ENCODE peak calls at places on chromosomes 1 and 21, in nine cellular contexts. One of them, this sample, is unnamed. For H3K27me3, the result is how much of the 10 kb centered on the place peaks cover.

GRCh38 chr1:86976664-86977063 is 62.2 kb downstream of the HS2ST1 start:
- DNase-seq in heart right ventricle: no peak
- DNase-seq in tibial nerve: no peak
- DNase-seq in IMR-90: no peak
- DNase-seq in CD8-positive, alpha-beta memory T cell: no peak
- DNase-seq in SJSA1: no peak
- DNase-seq in brain microvascular endothelial cell: no peak
- DNase-seq in tibial artery: no peak
- DNase-seq in Peyer's patch: no peak
- DNase-seq in this sample: no peak

GRCh38 chr1:169155675-169156074 is 49.2 kb downstream of the ATP1B1 start:
- DNase-seq in heart right ventricle: no peak
- DNase-seq in tibial nerve: no peak
- DNase-seq in IMR-90: no peak
- DNase-seq in CD8-positive, alpha-beta memory T cell: no peak
- DNase-seq in SJSA1: no peak
- DNase-seq in brain microvascular endothelial cell: no peak
- DNase-seq in tibial artery: no peak
- DNase-seq in Peyer's patch: no peak
- DNase-seq in this sample: no peak

GRCh38 chr1:230246551-230246950 is 179.5 kb downstream of the GALNT2 start:
- DNase-seq in heart right ventricle: no peak
- DNase-seq in tibial nerve: no peak
- DNase-seq in IMR-90: no peak
- DNase-seq in CD8-positive, alpha-beta memory T cell: no peak
- DNase-seq in SJSA1: no peak
- DNase-seq in brain microvascular endothelial cell: no peak
- DNase-seq in tibial artery: no peak
- DNase-seq in Peyer's patch: no peak
- DNase-seq in this sample: no peak

GRCh38 chr1:6545276-6545934 is 8.9 kb downstream of the NOL9 start:
- DNase-seq in heart right ventricle: no peak
- DNase-seq in tibial nerve: no peak
- DNase-seq in IMR-90: peak
- DNase-seq in CD8-positive, alpha-beta memory T cell: no peak
- DNase-seq in SJSA1: no peak
- DNase-seq in brain microvascular endothelial cell: peak
- DNase-seq in tibial artery: no peak
- DNase-seq in Peyer's patch: no peak
- DNase-seq in this sample: no peak

GRCh38 chr1:95409901-95410300 is 175.9 kb downstream of the RWDD3 start:
- DNase-seq in heart right ventricle: no peak
- DNase-seq in tibial nerve: no peak
- DNase-seq in IMR-90: no peak
- DNase-seq in CD8-positive, alpha-beta memory T cell: no peak
- DNase-seq in SJSA1: no peak
- DNase-seq in brain microvascular endothelial cell: no peak
- DNase-seq in tibial artery: no peak
- DNase-seq in Peyer's patch: no peak
- DNase-seq in this sample: no peak

GRCh38 chr1:21123287-21123961 is 53.3 kb downstream of the EIF4G3 start:
- DNase-seq in heart right ventricle: no peak
- DNase-seq in tibial nerve: no peak
- DNase-seq in IMR-90: peak
- DNase-seq in CD8-positive, alpha-beta memory T cell: no peak
- DNase-seq in SJSA1: no peak
- DNase-seq in brain microvascular endothelial cell: no peak
- DNase-seq in tibial artery: no peak
- DNase-seq in Peyer's patch: no peak
- DNase-seq in this sample: no peak

GRCh38 chr1:224203243-224204016 is 20.4 kb downstream of the DEGS1 start:
- DNase-seq in heart right ventricle: peak
- DNase-seq in tibial nerve: peak
- DNase-seq in IMR-90: peak
- DNase-seq in CD8-positive, alpha-beta memory T cell: no peak
- DNase-seq in SJSA1: no peak
- DNase-seq in brain microvascular endothelial cell: peak
- DNase-seq in tibial artery: peak
- DNase-seq in Peyer's patch: no peak
- DNase-seq in this sample: no peak

GRCh38 chr1:168428063-168428731 is 115.6 kb downstream of the XCL2 start:
- DNase-seq in heart right ventricle: peak
- DNase-seq in tibial nerve: no peak
- DNase-seq in IMR-90: no peak
- DNase-seq in CD8-positive, alpha-beta memory T cell: no peak
- DNase-seq in SJSA1: no peak
- DNase-seq in brain microvascular endothelial cell: no peak
- DNase-seq in tibial artery: no peak
- DNase-seq in Peyer's patch: no peak
- DNase-seq in this sample: no peak

GRCh38 chr1:171983584-171983983 is 142.3 kb downstream of the DNM3 start:
- DNase-seq in heart right ventricle: no peak
- DNase-seq in tibial nerve: no peak
- DNase-seq in IMR-90: peak
- DNase-seq in CD8-positive, alpha-beta memory T cell: no peak
- DNase-seq in SJSA1: peak
- DNase-seq in brain microvascular endothelial cell: no peak
- DNase-seq in tibial artery: no peak
- DNase-seq in Peyer's patch: no peak
- DNase-seq in this sample: no peak

GRCh38 chr1:110464340-110464739 is 13.4 kb downstream of the PROK1 start:
- DNase-seq in heart right ventricle: no peak
- DNase-seq in tibial nerve: no peak
- DNase-seq in IMR-90: peak
- DNase-seq in CD8-positive, alpha-beta memory T cell: no peak
- DNase-seq in SJSA1: no peak
- DNase-seq in brain microvascular endothelial cell: no peak
- DNase-seq in tibial artery: no peak
- DNase-seq in Peyer's patch: no peak
- DNase-seq in this sample: no peak

GRCh38 chr1:170162385-170163226 is 16.8 kb downstream of the NTMT2 start:
- DNase-seq in heart right ventricle: no peak
- DNase-seq in tibial nerve: peak
- DNase-seq in IMR-90: peak
- DNase-seq in CD8-positive, alpha-beta memory T cell: no peak
- DNase-seq in SJSA1: peak
- DNase-seq in brain microvascular endothelial cell: peak
- DNase-seq in tibial artery: peak
- DNase-seq in Peyer's patch: no peak
- DNase-seq in this sample: no peak

GRCh38 chr1:59570524-59570923 is 244.2 kb upstream of the HOOK1 start:
- DNase-seq in heart right ventricle: no peak
- DNase-seq in tibial nerve: no peak
- DNase-seq in IMR-90: peak
- DNase-seq in CD8-positive, alpha-beta memory T cell: peak
- DNase-seq in SJSA1: no peak
- DNase-seq in brain microvascular endothelial cell: peak
- DNase-seq in tibial artery: no peak
- DNase-seq in Peyer's patch: no peak
- DNase-seq in this sample: peak

GRCh38 chr1:115114308-115114707 is 25.0 kb upstream of the TSPAN2 start:
- DNase-seq in heart right ventricle: peak
- DNase-seq in tibial nerve: no peak
- DNase-seq in IMR-90: no peak
- DNase-seq in CD8-positive, alpha-beta memory T cell: no peak
- DNase-seq in SJSA1: peak
- DNase-seq in brain microvascular endothelial cell: no peak
- DNase-seq in tibial artery: no peak
- DNase-seq in Peyer's patch: no peak
- DNase-seq in this sample: no peak

GRCh38 chr1:111467805-111468716 is 5.7 kb upstream of the C1orf162 start:
- DNase-seq in heart right ventricle: no peak
- DNase-seq in tibial nerve: no peak
- DNase-seq in IMR-90: no peak
- DNase-seq in CD8-positive, alpha-beta memory T cell: no peak
- DNase-seq in SJSA1: no peak
- DNase-seq in brain microvascular endothelial cell: no peak
- DNase-seq in tibial artery: no peak
- DNase-seq in Peyer's patch: no peak
- DNase-seq in this sample: no peak

GRCh38 chr1:155598842-155599331 is 11.1 kb upstream of the MSTO1 start:
- DNase-seq in heart right ventricle: no peak
- DNase-seq in tibial nerve: peak
- DNase-seq in IMR-90: peak
- DNase-seq in CD8-positive, alpha-beta memory T cell: no peak
- DNase-seq in SJSA1: no peak
- DNase-seq in brain microvascular endothelial cell: peak
- DNase-seq in tibial artery: no peak
- DNase-seq in Peyer's patch: no peak
- DNase-seq in this sample: peak

GRCh38 chr1:42417191-42417590 is 36.6 kb downstream of the RIMKLA start:
- DNase-seq in heart right ventricle: no peak
- DNase-seq in tibial nerve: no peak
- DNase-seq in IMR-90: no peak
- DNase-seq in CD8-positive, alpha-beta memory T cell: no peak
- DNase-seq in SJSA1: no peak
- DNase-seq in brain microvascular endothelial cell: no peak
- DNase-seq in tibial artery: no peak
- DNase-seq in Peyer's patch: no peak
- DNase-seq in this sample: no peak

GRCh38 chr1:17550684-17551584 is 11.4 kb downstream of the ARHGEF10L start:
- DNase-seq in heart right ventricle: no peak
- DNase-seq in tibial nerve: no peak
- DNase-seq in IMR-90: peak
- DNase-seq in CD8-positive, alpha-beta memory T cell: no peak
- DNase-seq in SJSA1: no peak
- DNase-seq in brain microvascular endothelial cell: no peak
- DNase-seq in tibial artery: peak
- DNase-seq in Peyer's patch: no peak
- DNase-seq in this sample: no peak

DNA sequence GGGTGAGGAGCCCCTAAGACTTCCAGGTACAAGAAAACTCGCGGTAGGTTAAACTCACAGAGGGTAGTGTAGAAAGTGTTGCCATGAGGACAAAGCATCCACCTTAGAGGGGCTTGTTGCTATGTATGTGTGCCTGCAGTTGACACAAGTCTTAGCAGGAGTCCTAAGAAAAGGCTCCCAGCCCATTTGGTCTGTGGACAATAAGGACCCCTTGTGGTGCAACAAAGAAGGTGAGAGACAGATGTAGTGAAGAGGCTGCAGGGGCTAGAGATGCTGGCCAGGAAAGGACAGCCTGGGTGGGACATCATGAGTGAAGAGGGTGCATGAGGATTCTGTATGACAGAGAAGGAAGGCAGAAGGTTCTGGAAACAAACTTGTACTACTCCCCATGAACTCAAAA is 36.3 kb upstream of the IL10 start:
- DNase-seq in heart right ventricle: no peak
- DNase-seq in tibial nerve: peak
- DNase-seq in IMR-90: peak
- DNase-seq in CD8-positive, alpha-beta memory T cell: peak
- DNase-seq in SJSA1: peak
- DNase-seq in brain microvascular endothelial cell: peak
- DNase-seq in tibial artery: no peak
- DNase-seq in Peyer's patch: no peak
- DNase-seq in this sample: peak
- H3K27ac ChIP-seq in heart right ventricle: no peak
- H3K27ac ChIP-seq in tibial nerve: no peak
- H3K27ac ChIP-seq in IMR-90: no peak
- H3K27ac ChIP-seq in CD8-positive, alpha-beta memory T cell: no peak
- H3K27ac ChIP-seq in SJSA1: no peak
- H3K27ac ChIP-seq in brain microvascular endothelial cell: no peak
- H3K27ac ChIP-seq in tibial artery: no peak
- H3K27ac ChIP-seq in Peyer's patch: no peak
- H3K27ac ChIP-seq in this sample: no peak

DNA sequence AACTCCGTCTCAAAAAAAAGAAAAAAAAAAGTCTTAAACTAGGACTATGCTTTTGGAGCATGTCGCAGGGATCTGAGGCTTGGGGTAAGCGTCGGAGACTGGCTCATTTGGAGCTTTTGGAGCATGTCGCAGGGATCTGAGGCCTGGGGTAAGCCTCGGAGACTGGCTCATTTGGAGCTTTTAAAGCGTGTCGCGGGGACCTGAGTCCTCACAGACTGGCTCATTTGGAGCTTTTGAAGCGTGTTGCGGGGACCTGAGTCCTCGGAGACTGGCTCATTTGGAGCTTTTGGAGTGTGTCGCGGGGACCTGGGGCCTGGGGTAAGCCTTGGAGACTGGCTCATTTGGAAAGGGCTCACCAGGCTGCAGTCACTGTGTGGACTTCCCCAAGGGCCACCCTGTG is 13.6 kb upstream of the TSPEAR start:
- DNase-seq in heart right ventricle: no peak
- DNase-seq in tibial nerve: no peak
- DNase-seq in IMR-90: no peak
- DNase-seq in CD8-positive, alpha-beta memory T cell: no peak
- DNase-seq in SJSA1: no peak
- DNase-seq in brain microvascular endothelial cell: no peak
- DNase-seq in tibial artery: no peak
- DNase-seq in Peyer's patch: peak
- DNase-seq in this sample: no peak
- H3K27me3 ChIP-seq in heart right ventricle: under half
- H3K27me3 ChIP-seq in tibial nerve: under half
- H3K27me3 ChIP-seq in IMR-90: under half
- H3K27me3 ChIP-seq in CD8-positive, alpha-beta memory T cell: under half
- H3K27me3 ChIP-seq in SJSA1: under half
- H3K27me3 ChIP-seq in brain microvascular endothelial cell: under half
- H3K27me3 ChIP-seq in tibial artery: half or more
- H3K27me3 ChIP-seq in Peyer's patch: under half
- H3K27me3 ChIP-seq in this sample: under half

DNA sequence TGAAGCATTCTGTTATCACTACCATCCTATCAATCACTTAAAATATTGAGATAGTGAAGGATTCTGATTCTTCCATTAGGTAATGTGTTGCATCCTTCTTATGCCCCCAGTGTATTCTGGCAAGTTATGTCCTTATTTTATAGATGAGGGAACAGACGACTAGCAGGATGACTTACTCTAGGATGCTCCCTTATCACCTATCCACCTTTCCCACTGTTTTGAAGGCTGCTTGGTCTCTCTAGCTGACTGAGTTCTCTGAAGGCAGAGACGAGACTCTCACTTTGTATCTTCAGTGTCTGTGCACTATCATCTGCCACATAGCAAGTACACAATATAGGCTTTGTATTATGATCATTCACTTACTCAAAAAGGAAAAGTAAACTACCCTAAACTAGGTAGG is 4.0 kb downstream of the GLUL start:
- DNase-seq in heart right ventricle: no peak
- DNase-seq in tibial nerve: no peak
- DNase-seq in IMR-90: no peak
- DNase-seq in CD8-positive, alpha-beta memory T cell: no peak
- DNase-seq in SJSA1: no peak
- DNase-seq in brain microvascular endothelial cell: no peak
- DNase-seq in tibial artery: no peak
- DNase-seq in Peyer's patch: no peak
- DNase-seq in this sample: no peak
- H3K4me3 ChIP-seq in heart right ventricle: peak
- H3K4me3 ChIP-seq in tibial nerve: peak
- H3K4me3 ChIP-seq in IMR-90: no peak
- H3K4me3 ChIP-seq in CD8-positive, alpha-beta memory T cell: no peak
- H3K4me3 ChIP-seq in SJSA1: no peak
- H3K4me3 ChIP-seq in brain microvascular endothelial cell: no peak
- H3K4me3 ChIP-seq in tibial artery: peak
- H3K4me3 ChIP-seq in Peyer's patch: peak
- H3K4me3 ChIP-seq in this sample: no peak

GRCh38 chr1:56438901-56439551 is 140.3 kb downstream of the PLPP3 start:
- DNase-seq in heart right ventricle: peak
- DNase-seq in tibial nerve: no peak
- DNase-seq in IMR-90: no peak
- DNase-seq in CD8-positive, alpha-beta memory T cell: no peak
- DNase-seq in SJSA1: no peak
- DNase-seq in brain microvascular endothelial cell: no peak
- DNase-seq in tibial artery: no peak
- DNase-seq in Peyer's patch: no peak
- DNase-seq in this sample: no peak
- H3K27ac ChIP-seq in heart right ventricle: peak
- H3K27ac ChIP-seq in tibial nerve: peak
- H3K27ac ChIP-seq in IMR-90: no peak
- H3K27ac ChIP-seq in CD8-positive, alpha-beta memory T cell: no peak
- H3K27ac ChIP-seq in SJSA1: no peak
- H3K27ac ChIP-seq in brain microvascular endothelial cell: no peak
- H3K27ac ChIP-seq in tibial artery: no peak
- H3K27ac ChIP-seq in Peyer's patch: no peak
- H3K27ac ChIP-seq in this sample: no peak

This sample was measured in CD4-positive, alpha-beta memory T cell.